ENCODE peak calls at places on chromosome 1, in five cellular contexts. O is stimulated activated CD8-positive, alpha-beta memory T cell treated with anti-CD3 and anti-CD28 coated beads, Interleukin-15, amount 100 ng/mL, for 1 hour; V is tibial nerve; X is SHP77; M is NCI-H748 treated with DMSO at 0.1 percent for 48 hours. H is an unnamed sample.

GRCh38 chr1:202873026-202873425 is 15.9 kb downstream of the RABIF start:
- DNase-seq in X (no peak), V (no peak), M (no peak), O (no peak), H (no peak)

GRCh38 chr1:197173571-197174482 is 27.4 kb upstream of the ASPM start:
- DNase-seq in X (no peak), V (no peak), M (no peak), O (no peak), H (no peak)

GRCh38 chr1:214551436-214552173 is at the start of gene PTPN14:
- DNase-seq in V (peak; percentile 65), M (no peak), O (no peak), X (no peak), H (peak; percentile 94)

GRCh38 chr1:160085686-160086089 is 4.3 kb downstream of the KCNJ9 start:
- DNase-seq in X (peak; percentile 64), O (peak; percentile 61), V (peak; percentile 70), M (peak; percentile 34), H (peak; percentile 88)

GRCh38 chr1:200323856-200324400 is 85.9 kb downstream of the ZNF281 start:
- DNase-seq in O (no peak), V (no peak), X (no peak), M (no peak), H (no peak)

GRCh38 chr1:36516372-36517018 is 33.8 kb upstream of the CSF3R start:
- DNase-seq in M (peak; percentile 15), X (peak; percentile 53), V (no peak), O (peak; percentile 4), H (peak; percentile 82)

GRCh38 chr1:74686941-74687340 is 13.3 kb upstream of the ERICH3 start:
- DNase-seq in M (no peak), O (no peak), X (peak; percentile 14), V (no peak), H (no peak)

GRCh38 chr1:201214461-201214860 is 23.8 kb downstream of the IGFN1 start:
- DNase-seq in M (no peak), V (no peak), O (no peak), X (no peak), H (no peak)

GRCh38 chr1:58238846-58239245 is 307.7 kb downstream of the OMA1 start:
- DNase-seq in O (no peak), X (no peak), M (no peak), V (no peak), H (no peak)

GRCh38 chr1:160774886-160775719 is 20.9 kb upstream of the LY9 start:
- DNase-seq in M (no peak), V (no peak), X (no peak), O (no peak), H (no peak)

GRCh38 chr1:54611621-54612020 is 11.7 kb downstream of the FAM151A start:
- DNase-seq in O (no peak), V (no peak), X (no peak), M (no peak), H (no peak)

GRCh38 chr1:173347276-173347675 is 129.9 kb upstream of the PRDX6 start:
- DNase-seq in O (no peak), M (no peak), X (no peak), V (no peak), H (no peak)

GRCh38 chr1:161182214-161182613 is 4.9 kb upstream of the B4GALT3 start:
- DNase-seq in O (no peak), X (no peak), M (no peak), V (no peak), H (no peak)

GRCh38 chr1:180594723-180595122 is 36.0 kb downstream of the OVAAL start:
- DNase-seq in M (peak; percentile 29), O (no peak), V (no peak), X (peak; percentile 25), H (no peak)

GRCh38 chr1:8676813-8677212 is 140.6 kb downstream of the RERE start:
- DNase-seq in X (no peak), M (no peak), V (no peak), O (no peak), H (no peak)

GRCh38 chr1:223486366-223486765 is 93.2 kb downstream of the CCDC185 start:
- DNase-seq in O (no peak), X (no peak), V (no peak), M (no peak), H (no peak)

GRCh38 chr1:212485895-212486590 is 53.3 kb downstream of the NENF start:
- DNase-seq in O (no peak), X (peak; percentile 86), M (peak; percentile 90), V (no peak), H (peak; percentile 90)

GRCh38 chr1:198913667-198914066 is 274.8 kb downstream of the PTPRC start:
- DNase-seq in V (no peak), O (no peak), X (no peak), M (no peak), H (no peak)

GRCh38 chr1:224497714-224498573 is 63.3 kb upstream of the WDR26 start:
- DNase-seq in X (no peak), M (no peak), O (peak; percentile 24), V (no peak), H (no peak)

GRCh38 chr1:30680879-30681278 is 42.5 kb downstream of the MATN1 start:
- DNase-seq in X (no peak), M (no peak), V (no peak), O (no peak), H (no peak)

GRCh38 chr1:243549108-243549507 is 293.3 kb downstream of the SDCCAG8 start:
- DNase-seq in V (no peak), X (no peak), M (no peak), O (no peak), H (no peak)

GRCh38 chr1:166858726-166859419 is 17.2 kb downstream of the TADA1 start:
- DNase-seq in O (no peak), X (no peak), V (no peak), M (no peak), H (no peak)

GRCh38 chr1:115524211-115524610 is 117.6 kb upstream of the VANGL1 start:
- DNase-seq in O (no peak), V (no peak), X (no peak), M (no peak), H (no peak)

GRCh38 chr1:10057305-10057704 is 24.5 kb downstream of the UBE4B start:
- DNase-seq in M (no peak), X (no peak), O (no peak), V (no peak), H (no peak)

GRCh38 chr1:6052543-6053205 is 7.0 kb downstream of the KCNAB2 start:
- DNase-seq in O (no peak), M (peak; percentile 32), X (peak; percentile 26), V (peak; percentile 48), H (peak; percentile 85)

GRCh38 chr1:178310685-178311105 is 186.1 kb downstream of the CLEC20A start:
- DNase-seq in V (no peak), O (no peak), X (peak; percentile 57), M (peak; percentile 65), H (peak; percentile 69)

GRCh38 chr1:173113015-173113741 is 62.4 kb upstream of the TNFSF18 start:
- DNase-seq in X (no peak), M (no peak), V (no peak), O (no peak), H (no peak)

GRCh38 chr1:232687304-232687703 is 57.4 kb upstream of the SIPA1L2 start:
- DNase-seq in V (no peak), M (no peak), O (no peak), X (no peak), H (no peak)